ENCODE peak calls at places on chromosomes 1 and 21, in nine cellular contexts. I is CD8-positive, alpha-beta T cell; A is RWPE2; O is naive thymus-derived CD4-positive, alpha-beta T cell; Z is endodermal cell; F is neural progenitor cell; Y is RWPE1; H is GM12878; M is left ventricle myocardium inferior. K is an unnamed sample.

GRCh38 chr1:151993734-151994496 is at the start of gene S100A10:
- DNase-seq in Z (peak; percentile 87), M (peak; percentile 85), O (peak; percentile 81), F (peak; percentile 75), Y (peak; percentile 67), H (no peak), A (peak; percentile 90), I (peak; percentile 77), K (peak; percentile 86)

GRCh38 chr21:32333953-32334673 is 35.5 kb downstream of the MRAP start:
- DNase-seq in H (no peak), I (no peak), Y (no peak), O (no peak), Z (peak; percentile 30), M (no peak), A (no peak), F (no peak), K (no peak)

GRCh38 chr1:14945132-14946010 is 208.2 kb upstream of the TMEM51 start:
- DNase-seq in M (peak; percentile 49), Y (no peak), O (no peak), Z (peak; percentile 69), H (no peak), A (no peak), F (peak; percentile 64), I (no peak), K (peak; percentile 48)

GRCh38 chr21:38422067-38422466 is 76.2 kb downstream of the ERG start:
- DNase-seq in F (no peak), H (no peak), A (no peak), Z (no peak), Y (no peak), O (no peak), M (no peak), I (no peak), K (no peak)

GRCh38 chr1:55141295-55141893 is 73.8 kb downstream of the USP24 start:
- DNase-seq in Y (no peak), I (no peak), F (peak; percentile 3), Z (no peak), M (no peak), H (no peak), O (no peak), A (no peak), K (no peak)

GRCh38 chr1:24765308-24765988 is 20.2 kb downstream of the CLIC4 start:
- DNase-seq in A (no peak), I (no peak), M (no peak), F (no peak), Z (no peak), Y (no peak), H (no peak), O (no peak), K (no peak)

GRCh38 chr1:184882649-184883303 is 91.5 kb downstream of the NIBAN1 start:
- DNase-seq in H (no peak), Y (no peak), F (no peak), O (no peak), I (no peak), M (peak; percentile 35), A (no peak), Z (no peak), K (no peak)

GRCh38 chr1:245578306-245578705 is 423.5 kb downstream of the KIF26B start:
- DNase-seq in Z (no peak), O (no peak), A (no peak), F (no peak), Y (no peak), H (no peak), M (no peak), I (no peak), K (no peak)

GRCh38 chr1:24111264-24111997 is 504 bp downstream of the MYOM3 start:
- DNase-seq in H (no peak), A (no peak), O (no peak), F (no peak), Z (no peak), I (no peak), M (peak; percentile 43), Y (no peak), K (no peak)

GRCh38 chr1:214369364-214369763 is 88.4 kb downstream of the SMYD2 start:
- DNase-seq in H (no peak), M (no peak), O (no peak), A (no peak), Y (no peak), I (no peak), F (no peak), Z (no peak), K (no peak)
- H3K27ac ChIP-seq in H (no peak overlapping the region), M (no peak overlapping the region), O (no peak overlapping the region), A (no peak overlapping the region), Y (no peak overlapping the region), I (no peak overlapping the region), F (no peak overlapping the region), Z (no peak overlapping the region), K (no peak overlapping the region)

GRCh38 chr1:241639653-241640148 is 468 bp downstream of the CHML start:
- DNase-seq in O (no peak), F (peak; percentile 67), H (no peak), M (peak; percentile 25), I (peak; percentile 7), Y (no peak), Z (peak; percentile 84), A (peak; percentile 31), K (peak; percentile 42)

GRCh38 chr1:241637604-241638003 is 2.6 kb downstream of the CHML start:
- DNase-seq in I (no peak), Y (no peak), Z (no peak), O (no peak), H (no peak), F (peak; percentile 24), M (no peak), A (no peak), K (no peak)

GRCh38 chr1:241637046-241637590 is 3.1 kb downstream of the CHML start:
- DNase-seq in A (no peak), F (no peak), Z (no peak), I (no peak), O (no peak), Y (no peak), M (no peak), H (no peak), K (no peak)

GRCh38 chr1:241639040-241639652 is 1.0 kb downstream of the CHML start:
- DNase-seq in F (no peak), A (no peak), Z (no peak), H (no peak), I (no peak), M (no peak), O (peak; percentile 5), Y (no peak), K (peak; percentile 35)

DNA sequence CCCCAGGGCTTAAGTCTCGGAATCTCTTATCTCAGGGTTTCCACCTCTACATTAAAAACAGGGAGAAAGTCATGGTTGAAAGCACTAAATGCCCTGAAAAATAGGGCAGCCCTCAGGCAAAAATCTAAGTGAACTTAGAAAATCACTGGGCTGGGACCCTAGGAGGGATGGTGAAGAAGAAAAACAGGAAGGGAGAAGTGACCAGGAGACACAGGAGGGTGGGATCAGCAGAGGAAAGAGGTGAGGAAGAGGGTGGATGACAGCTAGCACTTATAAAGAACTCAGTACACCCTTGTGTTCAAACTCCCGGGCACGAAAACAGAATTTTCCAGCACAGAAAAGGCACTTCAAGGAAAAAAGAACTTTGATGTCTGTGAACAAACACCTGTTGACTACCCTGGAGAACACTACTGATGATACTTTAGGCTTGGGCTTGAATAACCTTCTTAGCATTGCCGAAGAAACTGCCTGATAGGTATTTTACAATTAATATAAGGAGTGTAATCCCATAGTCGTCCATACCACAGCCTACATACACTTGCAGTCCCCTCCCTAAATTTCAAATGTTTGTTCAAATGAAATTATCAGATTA is 2.0 kb downstream of the CHML start:
- DNase-seq in M (no peak), F (no peak), Y (no peak), O (no peak), I (no peak), H (no peak), Z (no peak), A (no peak), K (no peak)
- H3K27ac ChIP-seq in M (no peak overlapping the region), F (no peak overlapping the region), Y (no peak overlapping the region), O (peak overlapping the region; percentile 3), I (no peak overlapping the region), H (peak overlapping the region; percentile 10), Z (no peak overlapping the region), A (peak overlapping the region; percentile 61), K (no peak overlapping the region)

DNA sequence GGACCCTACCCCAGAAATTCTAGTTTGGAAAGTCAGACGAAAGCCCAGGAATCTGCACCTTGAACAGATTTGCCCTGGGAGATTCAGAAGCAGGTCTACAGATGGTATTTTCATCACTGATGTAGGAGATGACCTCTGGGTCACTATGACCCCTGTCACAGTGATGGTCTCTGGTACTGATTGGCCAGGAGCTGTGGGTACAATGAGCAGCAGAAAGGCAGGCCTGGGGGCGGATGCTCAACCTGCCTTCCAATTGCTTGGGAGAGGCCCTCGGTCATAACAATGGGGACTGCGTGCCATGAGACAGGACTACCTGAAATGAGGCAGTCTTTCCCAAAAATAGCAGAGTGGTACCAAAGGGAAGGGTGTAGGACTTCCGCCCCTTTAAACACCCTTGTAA is 127.0 kb downstream of the FAM78B start:
- DNase-seq in I (no peak), Z (peak; percentile 17), A (no peak), M (no peak), F (no peak), H (no peak), Y (no peak), O (no peak), K (no peak)
- H3K27ac ChIP-seq in I (no peak overlapping the region), Z (no peak overlapping the region), A (no peak overlapping the region), M (no peak overlapping the region), F (no peak overlapping the region), H (no peak overlapping the region), Y (no peak overlapping the region), O (no peak overlapping the region), K (no peak overlapping the region)

GRCh38 chr1:22111115-22111514 is 31.8 kb downstream of the WNT4 start:
- DNase-seq in I (no peak), Y (no peak), H (no peak), A (no peak), F (no peak), M (no peak), O (no peak), Z (peak; percentile 13), K (no peak)
- H3K27ac ChIP-seq in I (no peak overlapping the region), Y (peak overlapping the region; percentile 7), H (no peak overlapping the region), A (no peak overlapping the region), F (no peak overlapping the region), M (no peak overlapping the region), O (no peak overlapping the region), Z (no peak overlapping the region), K (no peak overlapping the region)

DNA sequence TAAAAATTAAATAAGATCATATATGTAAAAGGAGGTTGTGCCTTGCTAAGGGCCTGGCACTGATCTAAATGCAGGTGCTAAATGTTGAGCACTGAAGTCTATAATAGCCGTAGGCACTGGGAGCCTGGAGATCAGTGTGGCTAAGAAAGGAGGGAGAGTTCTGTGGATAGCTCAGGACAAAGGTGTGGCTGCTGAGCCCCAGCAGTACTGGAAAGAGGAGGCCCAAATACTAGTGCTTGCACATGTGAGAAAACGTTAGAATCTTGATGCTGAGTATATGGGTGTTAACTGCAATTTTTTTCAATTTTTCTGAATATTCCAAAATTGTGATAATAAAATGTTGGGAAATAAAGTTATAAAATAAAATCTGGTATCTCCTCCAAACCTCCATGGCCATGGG is 62.5 kb upstream of the PTGFRN start:
- DNase-seq in M (no peak), Z (no peak), O (no peak), F (no peak), H (no peak), Y (no peak), I (no peak), A (no peak), K (no peak)
- H3K27ac ChIP-seq in M (peak overlapping the region; percentile 61), Z (no peak overlapping the region), O (no peak overlapping the region), F (no peak overlapping the region), H (no peak overlapping the region), Y (no peak overlapping the region), I (no peak overlapping the region), A (no peak overlapping the region), K (no peak overlapping the region)